ENCODE peak calls at places on chromosomes 16 and 17, in eight cellular contexts. One of them, this sample, is unnamed. For H3K4me1, the result is how much of the 10 kb centered on the place peaks cover.

GRCh38 chr16:27639588-27640276 is 89.8 kb downstream of the KATNIP start:
- DNase-seq in right lobe of liver: no peak
- DNase-seq in ovary: no peak
- DNase-seq in CD8-positive, alpha-beta T cell: no peak
- DNase-seq in body of pancreas: no peak
- DNase-seq in right cardiac atrium: no peak
- DNase-seq in pancreas: no peak
- DNase-seq in aorta: no peak
- DNase-seq in this sample: no peak

GRCh38 chr17:59565959-59566324 is 532 bp downstream of the DHX40 start:
- DNase-seq in right lobe of liver: peak
- DNase-seq in ovary: peak
- DNase-seq in CD8-positive, alpha-beta T cell: peak
- DNase-seq in body of pancreas: peak
- DNase-seq in right cardiac atrium: peak
- DNase-seq in pancreas: peak
- DNase-seq in aorta: peak
- DNase-seq in this sample: no peak

GRCh38 chr17:45371414-45372324 is 54.8 kb upstream of the MAP3K14 start:
- DNase-seq in right lobe of liver: peak
- DNase-seq in ovary: peak
- DNase-seq in CD8-positive, alpha-beta T cell: no peak
- DNase-seq in body of pancreas: peak
- DNase-seq in right cardiac atrium: peak
- DNase-seq in pancreas: peak
- DNase-seq in aorta: peak
- DNase-seq in this sample: peak

GRCh38 chr16:24936151-24936550 is 79.0 kb downstream of the ARHGAP17 start:
- DNase-seq in right lobe of liver: no peak
- DNase-seq in ovary: no peak
- DNase-seq in CD8-positive, alpha-beta T cell: no peak
- DNase-seq in body of pancreas: no peak
- DNase-seq in right cardiac atrium: no peak
- DNase-seq in pancreas: no peak
- DNase-seq in aorta: no peak
- DNase-seq in this sample: no peak

GRCh38 chr17:72150632-72151460 is 30.0 kb downstream of the SOX9 start:
- DNase-seq in right lobe of liver: no peak
- DNase-seq in ovary: no peak
- DNase-seq in CD8-positive, alpha-beta T cell: no peak
- DNase-seq in body of pancreas: no peak
- DNase-seq in right cardiac atrium: no peak
- DNase-seq in pancreas: no peak
- DNase-seq in aorta: no peak
- DNase-seq in this sample: no peak

GRCh38 chr17:77465358-77466041 is 324.7 kb downstream of the SEC14L1 start:
- DNase-seq in right lobe of liver: peak
- DNase-seq in ovary: no peak
- DNase-seq in CD8-positive, alpha-beta T cell: peak
- DNase-seq in body of pancreas: no peak
- DNase-seq in right cardiac atrium: peak
- DNase-seq in pancreas: no peak
- DNase-seq in aorta: no peak
- DNase-seq in this sample: no peak

GRCh38 chr16:28161626-28162025 is 50.1 kb downstream of the XPO6 start:
- DNase-seq in right lobe of liver: no peak
- DNase-seq in ovary: no peak
- DNase-seq in CD8-positive, alpha-beta T cell: no peak
- DNase-seq in body of pancreas: no peak
- DNase-seq in right cardiac atrium: no peak
- DNase-seq in pancreas: no peak
- DNase-seq in aorta: no peak
- DNase-seq in this sample: no peak

GRCh38 chr16:47067203-47067602 is 76.5 kb downstream of the NETO2 start:
- DNase-seq in right lobe of liver: no peak
- DNase-seq in ovary: no peak
- DNase-seq in CD8-positive, alpha-beta T cell: no peak
- DNase-seq in body of pancreas: no peak
- DNase-seq in right cardiac atrium: no peak
- DNase-seq in pancreas: no peak
- DNase-seq in aorta: no peak
- DNase-seq in this sample: no peak

GRCh38 chr16:68284847-68285246 is 20.5 kb downstream of the SLC7A6 start:
- DNase-seq in right lobe of liver: no peak
- DNase-seq in ovary: no peak
- DNase-seq in CD8-positive, alpha-beta T cell: no peak
- DNase-seq in body of pancreas: no peak
- DNase-seq in right cardiac atrium: no peak
- DNase-seq in pancreas: no peak
- DNase-seq in aorta: no peak
- DNase-seq in this sample: peak

GRCh38 chr17:69474171-69474831 is 59.8 kb downstream of the MAP2K6 start:
- DNase-seq in right lobe of liver: no peak
- DNase-seq in ovary: no peak
- DNase-seq in CD8-positive, alpha-beta T cell: no peak
- DNase-seq in body of pancreas: no peak
- DNase-seq in right cardiac atrium: no peak
- DNase-seq in pancreas: no peak
- DNase-seq in aorta: no peak
- DNase-seq in this sample: no peak

GRCh38 chr17:2057714-2058520 is 3.0 kb downstream of the HIC1 start:
- DNase-seq in right lobe of liver: no peak
- DNase-seq in ovary: peak
- DNase-seq in CD8-positive, alpha-beta T cell: no peak
- DNase-seq in body of pancreas: peak
- DNase-seq in right cardiac atrium: no peak
- DNase-seq in pancreas: no peak
- DNase-seq in aorta: no peak
- DNase-seq in this sample: no peak

GRCh38 chr16:51374346-51374745 is 223.3 kb upstream of the SALL1 start:
- DNase-seq in right lobe of liver: no peak
- DNase-seq in ovary: no peak
- DNase-seq in CD8-positive, alpha-beta T cell: no peak
- DNase-seq in body of pancreas: no peak
- DNase-seq in right cardiac atrium: no peak
- DNase-seq in pancreas: no peak
- DNase-seq in aorta: no peak
- DNase-seq in this sample: no peak

GRCh38 chr16:3698941-3699340 is 18.4 kb downstream of the TRAP1 start:
- DNase-seq in right lobe of liver: peak
- DNase-seq in ovary: no peak
- DNase-seq in CD8-positive, alpha-beta T cell: no peak
- DNase-seq in body of pancreas: no peak
- DNase-seq in right cardiac atrium: no peak
- DNase-seq in pancreas: no peak
- DNase-seq in aorta: peak
- DNase-seq in this sample: no peak

GRCh38 chr16:65372171-65372570 is 250.3 kb upstream of the CDH11 start:
- DNase-seq in right lobe of liver: no peak
- DNase-seq in ovary: no peak
- DNase-seq in CD8-positive, alpha-beta T cell: no peak
- DNase-seq in body of pancreas: no peak
- DNase-seq in right cardiac atrium: no peak
- DNase-seq in pancreas: no peak
- DNase-seq in aorta: no peak
- DNase-seq in this sample: no peak

GRCh38 chr16:30656974-30657865 is 1.0 kb upstream of the FBRS start:
- DNase-seq in right lobe of liver: no peak
- DNase-seq in ovary: no peak
- DNase-seq in CD8-positive, alpha-beta T cell: no peak
- DNase-seq in body of pancreas: no peak
- DNase-seq in right cardiac atrium: no peak
- DNase-seq in pancreas: peak
- DNase-seq in aorta: no peak
- DNase-seq in this sample: no peak

GRCh38 chr16:57475711-57476339 is 10.5 kb downstream of the DOK4 start:
- DNase-seq in right lobe of liver: no peak
- DNase-seq in ovary: no peak
- DNase-seq in CD8-positive, alpha-beta T cell: peak
- DNase-seq in body of pancreas: no peak
- DNase-seq in right cardiac atrium: no peak
- DNase-seq in pancreas: no peak
- DNase-seq in aorta: peak
- DNase-seq in this sample: peak

GRCh38 chr16:88662222-88662842 is 559 bp downstream of the MVD start:
- DNase-seq in right lobe of liver: peak
- DNase-seq in ovary: no peak
- DNase-seq in CD8-positive, alpha-beta T cell: no peak
- DNase-seq in body of pancreas: no peak
- DNase-seq in right cardiac atrium: no peak
- DNase-seq in pancreas: peak
- DNase-seq in aorta: peak
- DNase-seq in this sample: peak
- H3K27ac ChIP-seq in right lobe of liver: peak
- H3K27ac ChIP-seq in ovary: peak
- H3K27ac ChIP-seq in CD8-positive, alpha-beta T cell: peak
- H3K27ac ChIP-seq in body of pancreas: peak
- H3K27ac ChIP-seq in right cardiac atrium: peak
- H3K27ac ChIP-seq in pancreas: peak
- H3K27ac ChIP-seq in aorta: no peak
- H3K27ac ChIP-seq in this sample: peak

DNA sequence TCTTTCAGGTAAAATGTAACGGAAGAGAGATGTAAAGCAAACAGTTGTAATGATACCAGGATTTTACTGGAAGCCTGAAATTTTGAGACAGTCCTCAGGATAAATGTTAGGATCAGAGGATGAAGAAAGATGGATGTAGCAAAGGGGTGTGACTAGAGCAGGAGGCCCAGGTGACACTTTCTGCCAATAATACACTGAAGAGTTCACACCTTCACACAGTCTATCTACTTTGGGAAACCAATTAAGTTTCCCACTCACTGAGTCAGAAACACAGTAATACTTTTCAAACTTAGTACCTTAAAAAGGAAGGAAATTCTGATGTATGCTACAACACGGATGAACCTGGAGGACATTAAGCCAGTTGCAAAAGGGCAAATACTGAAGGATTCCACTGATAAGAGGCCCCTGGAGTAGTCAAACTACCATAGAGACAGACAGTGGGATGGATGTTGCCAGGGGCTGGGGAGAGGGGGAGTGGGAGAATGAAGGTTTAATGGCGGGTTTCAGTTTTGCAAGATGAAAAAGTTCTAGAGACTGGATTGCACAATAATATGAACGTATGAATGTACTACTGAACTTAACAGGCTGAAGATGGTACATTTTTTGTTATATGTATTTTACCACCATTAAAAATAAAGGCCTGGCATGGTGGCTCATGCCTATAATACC is 62.3 kb downstream of the CYTH1 start:
- DNase-seq in right lobe of liver: no peak
- DNase-seq in ovary: no peak
- DNase-seq in CD8-positive, alpha-beta T cell: no peak
- DNase-seq in body of pancreas: no peak
- DNase-seq in right cardiac atrium: no peak
- DNase-seq in pancreas: no peak
- DNase-seq in aorta: no peak
- DNase-seq in this sample: no peak
- H3K4me1 ChIP-seq in right lobe of liver: half or more
- H3K4me1 ChIP-seq in ovary: under half
- H3K4me1 ChIP-seq in CD8-positive, alpha-beta T cell: half or more
- H3K4me1 ChIP-seq in body of pancreas: half or more
- H3K4me1 ChIP-seq in right cardiac atrium: under half
- H3K4me1 ChIP-seq in pancreas: under half
- H3K4me1 ChIP-seq in aorta: under half
- H3K4me1 ChIP-seq in this sample: under half

GRCh38 chr17:49219987-49220386 is 9.5 kb downstream of the ABI3 start:
- DNase-seq in right lobe of liver: no peak
- DNase-seq in ovary: no peak
- DNase-seq in CD8-positive, alpha-beta T cell: no peak
- DNase-seq in body of pancreas: no peak
- DNase-seq in right cardiac atrium: no peak
- DNase-seq in pancreas: no peak
- DNase-seq in aorta: no peak
- DNase-seq in this sample: no peak

GRCh38 chr17:49218941-49219913 is 8.7 kb downstream of the ABI3 start:
- DNase-seq in right lobe of liver: peak
- DNase-seq in ovary: no peak
- DNase-seq in CD8-positive, alpha-beta T cell: peak
- DNase-seq in body of pancreas: no peak
- DNase-seq in right cardiac atrium: peak
- DNase-seq in pancreas: no peak
- DNase-seq in aorta: peak
- DNase-seq in this sample: peak

GRCh38 chr17:49216953-49217650 is 6.6 kb downstream of the ABI3 start:
- DNase-seq in right lobe of liver: peak
- DNase-seq in ovary: no peak
- DNase-seq in CD8-positive, alpha-beta T cell: no peak
- DNase-seq in body of pancreas: no peak
- DNase-seq in right cardiac atrium: peak
- DNase-seq in pancreas: no peak
- DNase-seq in aorta: no peak
- DNase-seq in this sample: peak

GRCh38 chr17:49216482-49216881 is 6.0 kb downstream of the ABI3 start:
- DNase-seq in right lobe of liver: no peak
- DNase-seq in ovary: no peak
- DNase-seq in CD8-positive, alpha-beta T cell: no peak
- DNase-seq in body of pancreas: no peak
- DNase-seq in right cardiac atrium: no peak
- DNase-seq in pancreas: no peak
- DNase-seq in aorta: no peak
- DNase-seq in this sample: no peak

GRCh38 chr17:49217651-49218413 is 7.3 kb downstream of the ABI3 start:
- DNase-seq in right lobe of liver: peak
- DNase-seq in ovary: no peak
- DNase-seq in CD8-positive, alpha-beta T cell: peak
- DNase-seq in body of pancreas: no peak
- DNase-seq in right cardiac atrium: peak
- DNase-seq in pancreas: no peak
- DNase-seq in aorta: no peak
- DNase-seq in this sample: no peak
- H3K4me3 ChIP-seq in right lobe of liver: no peak
- H3K4me3 ChIP-seq in ovary: no peak
- H3K4me3 ChIP-seq in CD8-positive, alpha-beta T cell: peak
- H3K4me3 ChIP-seq in body of pancreas: no peak
- H3K4me3 ChIP-seq in right cardiac atrium: no peak
- H3K4me3 ChIP-seq in pancreas: no peak
- H3K4me3 ChIP-seq in aorta: no peak
- H3K4me3 ChIP-seq in this sample: peak

GRCh38 chr16:75070055-75070841 is 46.3 kb downstream of the LDHD start:
- DNase-seq in right lobe of liver: peak
- DNase-seq in ovary: peak
- DNase-seq in CD8-positive, alpha-beta T cell: no peak
- DNase-seq in body of pancreas: peak
- DNase-seq in right cardiac atrium: peak
- DNase-seq in pancreas: peak
- DNase-seq in aorta: no peak
- DNase-seq in this sample: no peak

GRCh38 chr16:75073551-75074414 is 42.8 kb downstream of the LDHD start:
- DNase-seq in right lobe of liver: no peak
- DNase-seq in ovary: no peak
- DNase-seq in CD8-positive, alpha-beta T cell: no peak
- DNase-seq in body of pancreas: no peak
- DNase-seq in right cardiac atrium: no peak
- DNase-seq in pancreas: no peak
- DNase-seq in aorta: no peak
- DNase-seq in this sample: no peak

GRCh38 chr16:75074415-75074793 is 42.2 kb downstream of the LDHD start:
- DNase-seq in right lobe of liver: no peak
- DNase-seq in ovary: no peak
- DNase-seq in CD8-positive, alpha-beta T cell: no peak
- DNase-seq in body of pancreas: no peak
- DNase-seq in right cardiac atrium: no peak
- DNase-seq in pancreas: no peak
- DNase-seq in aorta: no peak
- DNase-seq in this sample: no peak

GRCh38 chr16:75071621-75072020 is 45.0 kb downstream of the LDHD start:
- DNase-seq in right lobe of liver: no peak
- DNase-seq in ovary: no peak
- DNase-seq in CD8-positive, alpha-beta T cell: no peak
- DNase-seq in body of pancreas: no peak
- DNase-seq in right cardiac atrium: no peak
- DNase-seq in pancreas: no peak
- DNase-seq in aorta: no peak
- DNase-seq in this sample: no peak

GRCh38 chr16:75072239-75072947 is 44.2 kb downstream of the LDHD start:
- DNase-seq in right lobe of liver: no peak
- DNase-seq in ovary: no peak
- DNase-seq in CD8-positive, alpha-beta T cell: no peak
- DNase-seq in body of pancreas: no peak
- DNase-seq in right cardiac atrium: no peak
- DNase-seq in pancreas: no peak
- DNase-seq in aorta: no peak
- DNase-seq in this sample: no peak
- H3K27ac ChIP-seq in right lobe of liver: no peak
- H3K27ac ChIP-seq in ovary: no peak
- H3K27ac ChIP-seq in CD8-positive, alpha-beta T cell: no peak
- H3K27ac ChIP-seq in body of pancreas: no peak
- H3K27ac ChIP-seq in right cardiac atrium: no peak
- H3K27ac ChIP-seq in pancreas: no peak
- H3K27ac ChIP-seq in aorta: no peak
- H3K27ac ChIP-seq in this sample: no peak